ENCODE peak calls at places on chromosomes 6 and 20, in six cellular contexts. T is transverse colon, R is breast epithelium, M is Peyer's patch, N is right lobe of liver, K is upper lobe of left lung. X is an unnamed sample.
A peak's percentile ranks its signal among the peaks of the same experiment; 100 is the strongest.

GRCh38 chr20:57313230-57313629 is 16.4 kb upstream of the SPO11 start:
- DNase-seq in K (no peak), N (no peak), T (no peak), M (no peak), R (no peak), X (no peak)

GRCh38 chr6:33761922-33762629 is 15.4 kb upstream of the IP6K3 start:
- DNase-seq in K (no peak), T (peak; percentile 83), R (peak; percentile 66), M (peak; percentile 77), N (peak; percentile 95), X (peak; percentile 36)

GRCh38 chr6:125314019-125314581 is 12.3 kb upstream of the HDDC2 start:
- DNase-seq in T (peak; percentile 64), K (no peak), M (peak; percentile 75), N (peak; percentile 52), R (peak; percentile 59), X (no peak)

GRCh38 chr6:135624402-135625297 is 127.1 kb upstream of the AHI1 start:
- DNase-seq in R (no peak), T (no peak), N (no peak), M (no peak), K (no peak), X (no peak)

GRCh38 chr6:11738681-11739375 is 39.8 kb downstream of the ADTRP start:
- DNase-seq in K (no peak), M (no peak), R (no peak), T (no peak), N (no peak), X (no peak)

GRCh38 chr6:13373488-13373886 is 45.1 kb upstream of the TBC1D7 start:
- DNase-seq in T (no peak), M (no peak), N (no peak), R (no peak), K (no peak), X (no peak)

GRCh38 chr6:31796993-31797385 is 1.4 kb upstream of the VARS1 start:
- DNase-seq in M (no peak), N (no peak), K (no peak), R (no peak), T (no peak), X (no peak)

GRCh38 chr6:137471497-137471896 is 22.7 kb downstream of the OLIG3 start:
- DNase-seq in K (no peak), T (no peak), R (no peak), M (no peak), N (no peak), X (no peak)

GRCh38 chr20:52974155-52974554 is 2.0 kb downstream of the TSHZ2 start:
- DNase-seq in N (peak; percentile 20), M (no peak), K (no peak), T (no peak), R (no peak), X (no peak)

GRCh38 chr20:38094373-38094775 is 60.8 kb downstream of the RPRD1B start:
- DNase-seq in K (no peak), T (peak; percentile 33), N (no peak), R (no peak), M (peak; percentile 83), X (peak; percentile 37)

GRCh38 chr20:49713779-49714712 is at the start of gene B4GALT5:
- DNase-seq in R (no peak), N (peak; percentile 78), T (peak; percentile 71), K (peak; percentile 96), M (peak; percentile 79), X (peak; percentile 62)

GRCh38 chr20:46336735-46337134 is 28.4 kb upstream of the CDH22 start:
- DNase-seq in R (no peak), N (no peak), M (no peak), T (no peak), K (no peak), X (no peak)

GRCh38 chr6:157424491-157425020 is 43.6 kb downstream of the ZDHHC14 start:
- DNase-seq in R (no peak), N (peak; percentile 83), T (no peak), M (no peak), K (no peak), X (no peak)

GRCh38 chr6:146127447-146128215 is 98.8 kb downstream of the GRM1 start:
- DNase-seq in N (no peak), K (no peak), R (no peak), M (no peak), T (no peak), X (no peak)

GRCh38 chr20:44942264-44942973 is 17.8 kb downstream of the TOMM34 start:
- DNase-seq in K (no peak), N (no peak), R (no peak), T (no peak), M (no peak), X (no peak)
- TF ChIP-seq POLR2A in K (no peak), N (no peak), R (no peak), T (no peak), M (no peak), X (no peak)

DNA sequence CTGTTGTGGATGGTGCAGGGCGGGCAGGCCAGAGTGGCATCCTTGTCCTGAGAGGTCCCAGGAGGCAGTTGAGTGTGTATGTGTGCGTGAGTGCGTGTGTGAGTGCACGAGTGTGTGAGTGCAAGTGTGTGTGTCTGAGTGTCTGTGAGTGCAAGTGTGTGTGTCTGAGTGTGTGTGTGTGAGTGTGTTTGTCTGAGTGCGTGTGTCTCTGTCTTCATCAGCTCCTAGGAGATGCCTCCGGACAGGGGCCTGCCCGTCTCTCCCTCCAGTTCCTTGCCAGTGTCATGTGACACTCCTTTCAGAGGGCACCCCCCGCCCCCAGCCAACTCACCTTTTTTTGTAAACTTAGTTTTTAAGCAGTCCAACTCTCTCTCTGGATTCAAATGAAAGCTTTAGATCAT is 12.3 kb downstream of the IGF2R start:
- DNase-seq in M (no peak), T (no peak), N (no peak), K (no peak), R (no peak), X (no peak)
- TF ChIP-seq POLR2A in M (no peak), T (no peak), N (no peak), K (no peak), R (no peak), X (no peak)

GRCh38 chr6:142903806-142904205 is 41.2 kb downstream of the HIVEP2 start:
- DNase-seq in M (no peak), R (no peak), N (no peak), T (no peak), K (no peak), X (no peak)

GRCh38 chr6:142901616-142902015 is 43.4 kb downstream of the HIVEP2 start:
- DNase-seq in R (no peak), K (no peak), T (no peak), M (no peak), N (no peak), X (no peak)

GRCh38 chr6:142900467-142900961 is 44.5 kb downstream of the HIVEP2 start:
- DNase-seq in R (no peak), M (no peak), T (no peak), N (no peak), K (no peak), X (no peak)

GRCh38 chr6:142899101-142899760 is 45.7 kb downstream of the HIVEP2 start:
- DNase-seq in N (no peak), R (no peak), K (no peak), T (no peak), M (no peak), X (no peak)

GRCh38 chr6:142902636-142903053 is 42.3 kb downstream of the HIVEP2 start:
- DNase-seq in N (peak; percentile 45), T (peak; percentile 67), R (no peak), K (no peak), M (peak; percentile 85), X (peak; percentile 25)
- TF ChIP-seq POLR2A in N (no peak), T (no peak), R (no peak), K (peak; percentile 39), M (peak; percentile 39), X (no peak)

GRCh38 chr6:111580401-111580800 is 25.3 kb downstream of the TRAF3IP2 start:
- DNase-seq in K (no peak), M (no peak), R (no peak), T (no peak), N (no peak), X (no peak)
- TF ChIP-seq POLR2A in K (no peak), M (no peak), R (no peak), T (no peak), N (no peak), X (no peak)

DNA sequence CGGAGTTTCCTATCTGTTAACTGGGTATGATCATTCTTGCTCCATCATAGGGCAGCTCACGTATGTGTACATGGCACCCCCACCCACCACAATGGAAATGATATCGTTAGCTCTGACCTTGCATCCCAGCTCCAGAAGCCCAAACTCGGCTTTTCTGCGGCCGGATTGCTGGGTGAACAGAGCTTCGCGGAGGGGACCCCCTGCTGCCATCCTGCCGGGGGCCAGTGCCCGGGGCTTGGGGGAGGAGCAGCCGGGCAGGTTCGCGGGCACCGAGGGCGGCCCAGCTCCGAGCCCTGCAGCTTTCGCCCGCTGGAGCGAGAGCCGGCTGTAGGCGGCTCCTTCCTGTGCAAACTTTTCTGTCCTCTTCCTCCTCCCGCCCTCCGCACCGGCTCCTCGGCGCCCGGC is 24.9 kb upstream of the FUCA2 start:
- DNase-seq in K (peak; percentile 91), T (peak; percentile 62), N (peak; percentile 64), R (peak; percentile 53), M (peak; percentile 75), X (peak; percentile 27)
- TF ChIP-seq POLR2A in K (no peak), T (peak; percentile 53), N (no peak), R (no peak), M (peak; percentile 23), X (peak; percentile 31)

GRCh38 chr20:3275966-3276365 is 37.0 kb upstream of the SLC4A11 start:
- DNase-seq in R (no peak), M (no peak), N (no peak), T (no peak), K (no peak), X (no peak)
- TF ChIP-seq POLR2A in R (no peak), M (no peak), N (no peak), T (no peak), K (no peak), X (no peak)

GRCh38 chr6:17987576-17988421 is at the start of gene KIF13A:
- DNase-seq in M (peak; percentile 78), N (peak; percentile 74), T (peak; percentile 65), R (peak; percentile 54), K (peak; percentile 94), X (peak; percentile 66)

GRCh38 chr6:17985934-17986655 is 1.3 kb downstream of the KIF13A start:
- DNase-seq in N (no peak), M (no peak), T (no peak), K (no peak), R (no peak), X (no peak)

GRCh38 chr6:17984822-17985660 is 2.4 kb downstream of the KIF13A start:
- DNase-seq in T (no peak), N (no peak), M (no peak), R (no peak), K (no peak), X (no peak)

GRCh38 chr6:17988422-17988944 is 1.0 kb upstream of the KIF13A start:
- DNase-seq in K (no peak), T (peak; percentile 17), M (no peak), N (no peak), R (no peak), X (no peak)

GRCh38 chr6:17986656-17987575 is 519 bp downstream of the KIF13A start:
- DNase-seq in N (peak; percentile 70), R (peak; percentile 61), T (peak; percentile 63), K (peak; percentile 91), M (peak; percentile 73), X (peak; percentile 65)
- TF ChIP-seq POLR2A in N (peak; percentile 44), R (no peak), T (peak; percentile 20), K (peak; percentile 61), M (no peak), X (no peak)

X was measured in H54.